ENCODE peak calls at places on chromosomes 12 and 14, in five cellular contexts. F, Y, K, X and Z are unnamed samples.

GRCh38 chr14:78023112-78023511 is 147.1 kb upstream of the NRXN3 start:
- DNase-seq in F (no peak), Y (no peak), K (no peak), X (no peak), Z (no peak)

GRCh38 chr12:106957617-106958016 is 1.9 kb downstream of the TMEM263 start:
- DNase-seq in F (no peak), Y (no peak), K (no peak), X (no peak), Z (no peak)

GRCh38 chr14:83425138-83425537 is 1891.5 kb upstream of the SEL1L start:
- DNase-seq in F (no peak), Y (no peak), K (no peak), X (no peak), Z (no peak)

GRCh38 chr12:100959481-100959880 is 164.9 kb downstream of the ANO4 start:
- DNase-seq in F (no peak), Y (no peak), K (no peak), X (no peak), Z (no peak)

GRCh38 chr14:28813810-28814209 is 47.2 kb downstream of the FOXG1 start:
- DNase-seq in F (no peak), Y (no peak), K (no peak), X (no peak), Z (no peak)

GRCh38 chr14:69261761-69262331 is 1.9 kb downstream of the GALNT16 start:
- DNase-seq in F (no peak), Y (no peak), K (peak), X (peak), Z (peak)

GRCh38 chr12:131904346-131904745 is 9.9 kb downstream of the ULK1 start:
- DNase-seq in F (no peak), Y (no peak), K (no peak), X (no peak), Z (no peak)

GRCh38 chr14:55715889-55716288 is 135.9 kb downstream of the KTN1 start:
- DNase-seq in F (no peak), Y (no peak), K (no peak), X (peak), Z (no peak)

GRCh38 chr12:119693511-119693910 is 25.6 kb downstream of the PRKAB1 start:
- DNase-seq in F (no peak), Y (no peak), K (no peak), X (no peak), Z (no peak)

GRCh38 chr12:15662303-15662980 is 126.7 kb downstream of the EPS8 start:
- DNase-seq in F (no peak), Y (no peak), K (no peak), X (no peak), Z (no peak)

GRCh38 chr14:30874999-30875787 is 834 bp downstream of the COCH start:
- DNase-seq in F (no peak), Y (no peak), K (no peak), X (no peak), Z (peak)

GRCh38 chr12:132196038-132196872 is 52.0 kb downstream of the NOC4L start:
- DNase-seq in F (no peak), Y (no peak), K (no peak), X (no peak), Z (no peak)

GRCh38 chr12:111409403-111410228 is 3.9 kb downstream of the SH2B3 start:
- DNase-seq in F (peak), Y (peak), K (peak), X (peak), Z (no peak)

GRCh38 chr12:2580821-2581220 is 213.9 kb upstream of the FKBP4 start:
- DNase-seq in F (no peak), Y (no peak), K (no peak), X (no peak), Z (no peak)

GRCh38 chr12:78376257-78376656 is 488.3 kb upstream of the SYT1 start:
- DNase-seq in F (no peak), Y (no peak), K (no peak), X (no peak), Z (no peak)

GRCh38 chr14:77542349-77543239 is 44.0 kb upstream of the ISM2 start:
- DNase-seq in F (no peak), Y (no peak), K (no peak), X (no peak), Z (no peak)

GRCh38 chr12:64656429-64656828 is 46.1 kb downstream of the RASSF3 start:
- DNase-seq in F (peak), Y (no peak), K (no peak), X (no peak), Z (peak)

GRCh38 chr12:108823804-108824203 is 33.6 kb downstream of the SSH1 start:
- DNase-seq in F (no peak), Y (no peak), K (no peak), X (no peak), Z (no peak)

GRCh38 chr12:47164730-47165439 is 85.1 kb upstream of the AMIGO2 start:
- DNase-seq in F (no peak), Y (no peak), K (no peak), X (no peak), Z (no peak)

GRCh38 chr12:108840605-108841328 is 16.6 kb downstream of the SSH1 start:
- DNase-seq in F (no peak), Y (peak), K (no peak), X (no peak), Z (no peak)

GRCh38 chr12:466039-466438 is 6.3 kb downstream of the B4GALNT3 start:
- DNase-seq in F (no peak), Y (no peak), K (no peak), X (no peak), Z (no peak)

GRCh38 chr14:61774861-61775260 is 12.6 kb downstream of the SNAPC1 start:
- DNase-seq in F (no peak), Y (no peak), K (no peak), X (no peak), Z (no peak)

GRCh38 chr14:93318927-93319326 is 13.9 kb downstream of the BTBD7 start:
- DNase-seq in F (no peak), Y (no peak), K (peak), X (no peak), Z (no peak)

GRCh38 chr14:69625299-69626131 is 14.1 kb downstream of the SUSD6 start:
- DNase-seq in F (peak), Y (peak), K (no peak), X (peak), Z (no peak)

GRCh38 chr14:75016815-75017214 is 14.1 kb downstream of the EIF2B2 start:
- DNase-seq in F (no peak), Y (no peak), K (no peak), X (no peak), Z (no peak)

GRCh38 chr12:121467638-121468403 is 67.9 kb downstream of the RNF34 start:
- DNase-seq in F (no peak), Y (no peak), K (no peak), X (no peak), Z (peak)

GRCh38 chr12:124992874-124993567 is 424 bp upstream of the BRI3BP start:
- DNase-seq in F (peak), Y (peak), K (peak), X (peak), Z (peak)

GRCh38 chr14:76770521-76771431 is 9.5 kb downstream of the VASH1 start:
- DNase-seq in F (no peak), Y (no peak), K (no peak), X (peak), Z (no peak)

GRCh38 chr12:123141615-123142517 is 9.0 kb downstream of the PITPNM2 start:
- DNase-seq in F (peak), Y (no peak), K (no peak), X (peak), Z (peak)

GRCh38 chr14:21672116-21672515 is 1.5 kb downstream of the OR4E1 start:
- DNase-seq in F (no peak), Y (no peak), K (no peak), X (no peak), Z (no peak)

GRCh38 chr12:49190317-49190716 is 1.4 kb upstream of the TUBA1A start:
- DNase-seq in F (no peak), Y (no peak), K (peak), X (no peak), Z (no peak)

GRCh38 chr12:18422849-18423248 is 161.5 kb downstream of the PIK3C2G start:
- DNase-seq in F (no peak), Y (no peak), K (no peak), X (no peak), Z (no peak)

DNA sequence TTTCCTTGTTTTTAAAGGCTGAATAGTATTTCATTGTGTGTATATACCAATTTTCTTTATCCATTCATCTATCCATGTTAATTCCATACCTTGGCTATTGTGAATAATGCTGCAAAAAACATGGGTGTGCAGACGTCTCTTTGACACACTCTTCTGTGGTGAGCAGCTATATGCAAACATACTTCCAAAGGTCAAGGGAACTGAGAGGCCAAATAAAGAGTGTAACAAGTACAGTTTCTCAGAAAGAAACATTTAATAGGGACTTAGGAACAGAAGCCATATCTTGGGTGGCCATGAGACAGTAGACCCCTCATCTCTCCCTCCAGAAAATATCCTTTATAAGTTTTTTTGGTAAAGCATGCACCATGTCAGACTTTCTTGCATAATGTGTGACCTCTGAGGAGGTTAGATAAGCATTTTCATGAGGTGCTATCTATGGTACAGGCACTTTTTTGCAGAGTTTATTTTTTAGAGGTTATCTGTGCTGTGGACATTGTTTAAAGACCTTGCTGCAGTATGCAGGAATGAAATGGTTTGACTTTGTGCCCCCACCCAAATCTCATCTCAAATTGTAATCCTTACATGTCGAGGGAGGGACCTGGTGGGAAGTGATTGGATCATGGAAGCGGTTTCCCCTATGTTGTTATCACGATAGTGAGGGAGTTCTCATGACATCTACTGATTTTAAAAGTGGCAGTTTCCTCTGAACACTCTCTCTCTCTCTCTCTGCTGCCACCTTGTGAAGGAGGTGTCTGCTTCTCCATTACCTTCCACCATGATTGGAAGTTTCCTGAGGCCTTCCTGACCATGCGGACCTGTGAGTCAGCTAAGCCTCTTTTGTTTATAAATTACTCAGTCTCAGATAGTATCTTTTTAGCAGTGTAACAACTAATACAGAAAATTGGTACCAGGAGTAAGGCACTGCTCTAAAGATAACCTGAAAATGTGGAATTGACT is 1202.3 kb downstream of the GALC start:
- DNase-seq in F (no peak), Y (no peak), K (no peak), X (no peak), Z (no peak)
- TF ChIP-seq CTCF in F (no peak), Y (no peak), K (peak), X (no peak), Z (no peak)

GRCh38 chr12:118330421-118331018 is 42.2 kb downstream of the TAOK3 start:
- DNase-seq in F (no peak), Y (no peak), K (peak), X (no peak), Z (no peak)

GRCh38 chr12:118336123-118336522 is 36.6 kb downstream of the TAOK3 start:
- DNase-seq in F (no peak), Y (no peak), K (no peak), X (no peak), Z (no peak)

GRCh38 chr12:118334241-118334640 is 38.5 kb downstream of the TAOK3 start:
- DNase-seq in F (no peak), Y (no peak), K (no peak), X (no peak), Z (no peak)

GRCh38 chr12:118334939-118335567 is 37.7 kb downstream of the TAOK3 start:
- DNase-seq in F (no peak), Y (peak), K (no peak), X (no peak), Z (no peak)

GRCh38 chr12:118332511-118332910 is 40.2 kb downstream of the TAOK3 start:
- DNase-seq in F (no peak), Y (no peak), K (peak), X (no peak), Z (no peak)
- H3K4me3 ChIP-seq in F (no peak), Y (no peak), K (no peak), X (no peak), Z (no peak)

DNA sequence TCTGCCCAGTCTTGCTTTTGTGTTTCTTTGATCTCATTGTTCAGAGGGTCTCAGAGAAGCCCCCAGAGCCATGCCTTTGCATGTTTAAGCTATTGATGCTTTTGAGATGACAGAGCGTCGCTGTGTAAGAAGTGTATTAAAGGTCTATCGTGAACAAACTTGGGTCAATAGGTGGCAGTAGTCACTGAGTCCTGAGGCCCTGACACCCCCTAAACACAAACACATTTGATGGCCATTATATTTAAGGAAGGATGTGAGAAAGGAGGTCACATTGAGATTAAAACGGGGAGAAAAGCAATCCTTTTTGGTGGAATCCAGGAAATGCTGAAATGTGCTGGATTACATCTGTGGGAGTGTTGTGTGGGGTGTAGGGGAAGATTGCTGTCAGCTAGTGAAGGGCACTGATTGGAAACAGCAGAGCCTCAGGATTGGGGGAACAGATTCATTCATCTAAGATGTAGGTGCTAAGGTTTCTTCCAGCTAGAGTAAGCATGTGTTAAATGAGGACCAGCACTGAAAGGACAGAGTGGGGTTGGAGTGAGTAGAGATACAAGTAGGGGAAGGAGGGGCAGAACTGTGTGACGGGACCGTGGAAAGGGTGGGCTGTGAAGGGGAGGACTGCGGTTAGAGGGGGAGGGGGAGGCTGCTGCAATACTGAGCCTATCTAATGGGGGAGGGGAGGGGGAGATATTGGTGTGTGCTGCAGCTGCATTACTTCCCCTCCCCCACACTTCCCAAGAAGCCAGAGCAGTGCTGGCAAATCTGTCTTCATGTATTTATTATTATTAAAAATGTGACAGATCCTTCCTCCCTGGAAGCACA is 12.7 kb downstream of the NGDN start:
- DNase-seq in F (no peak), Y (no peak), K (peak), X (no peak), Z (no peak)
- TF ChIP-seq CTCF in F (no peak), Y (no peak), K (peak), X (no peak), Z (no peak)

DNA sequence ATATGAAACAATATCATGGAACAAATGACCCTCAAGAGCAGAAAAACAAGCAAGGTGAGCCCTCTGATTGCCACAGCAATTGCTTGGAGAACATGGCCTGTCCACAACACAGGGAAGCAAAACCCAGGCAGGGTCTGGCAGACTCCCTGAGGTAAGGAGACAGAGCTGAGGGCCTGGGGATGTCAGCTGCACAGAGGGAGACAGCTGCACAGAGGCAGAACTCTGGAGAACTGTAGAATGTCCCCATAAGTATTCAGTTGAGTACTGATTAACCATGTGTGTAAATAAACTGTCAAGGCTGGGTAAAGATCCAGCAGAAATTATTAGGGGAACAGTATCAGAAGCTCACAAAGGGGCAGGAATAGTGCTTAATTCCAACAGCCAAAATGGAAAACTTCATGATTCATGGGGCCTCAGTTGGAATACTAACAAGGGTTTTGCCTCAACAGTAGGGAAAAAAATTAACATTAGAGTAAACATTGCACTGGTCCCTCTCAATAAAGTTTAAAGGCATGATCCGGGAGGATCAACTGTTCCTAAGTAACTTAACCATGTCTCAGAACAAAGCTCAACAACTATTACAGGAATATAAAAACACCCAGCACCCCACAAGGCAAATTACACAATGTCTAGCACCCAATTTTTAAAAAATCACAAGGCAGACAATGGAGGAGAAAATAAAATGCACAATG is 201.4 kb upstream of the RASSF8 start:
- DNase-seq in F (no peak), Y (no peak), K (no peak), X (no peak), Z (peak)
- H3K4me3 ChIP-seq in F (no peak), Y (no peak), K (no peak), X (no peak), Z (no peak)

GRCh38 chr14:35107866-35108265 is 13.9 kb downstream of the PPP2R3C start:
- DNase-seq in F (no peak), Y (no peak), K (no peak), X (no peak), Z (no peak)
- TF ChIP-seq CTCF in F (no peak), Y (no peak), K (no peak), X (no peak), Z (no peak)

GRCh38 chr14:104866451-104867370 is 1.6 kb downstream of the CEP170B start:
- DNase-seq in F (no peak), Y (peak), K (no peak), X (peak), Z (no peak)
- H3K4me3 ChIP-seq in F (peak), Y (peak), K (no peak), X (peak), Z (peak)

GRCh38 chr14:80865565-80865964 is 76.0 kb downstream of the CEP128 start:
- DNase-seq in F (no peak), Y (no peak), K (no peak), X (no peak), Z (no peak)

GRCh38 chr14:80867798-80868197 is 73.7 kb downstream of the CEP128 start:
- DNase-seq in F (no peak), Y (no peak), K (no peak), X (no peak), Z (no peak)

GRCh38 chr14:80867091-80867490 is 74.4 kb downstream of the CEP128 start:
- DNase-seq in F (no peak), Y (no peak), K (no peak), X (no peak), Z (no peak)

DNA sequence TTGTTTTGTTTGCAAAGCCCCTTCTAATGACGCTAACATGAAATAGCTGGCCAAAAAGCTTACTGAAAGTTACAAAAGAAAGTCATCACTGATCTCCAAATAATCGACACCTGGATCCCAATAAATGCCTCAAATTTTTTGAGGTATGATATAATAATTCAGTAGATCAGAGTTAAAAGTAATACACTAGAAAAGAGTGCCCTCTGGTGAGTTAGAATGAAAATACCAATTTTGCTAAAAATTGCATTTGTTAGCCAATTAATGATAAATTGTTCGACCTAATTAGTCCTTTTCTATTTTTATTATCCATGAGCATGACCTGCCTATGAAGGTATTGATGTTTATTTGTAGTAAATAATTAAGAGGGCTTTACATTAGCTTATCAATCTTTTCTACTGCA is 78.6 kb downstream of the CEP128 start:
- DNase-seq in F (no peak), Y (no peak), K (no peak), X (no peak), Z (no peak)
- TF ChIP-seq CTCF in F (no peak), Y (no peak), K (peak), X (no peak), Z (no peak)

GRCh38 chr14:50792058-50792477 is 38.9 kb downstream of the NIN start:
- DNase-seq in F (no peak), Y (no peak), K (no peak), X (no peak), Z (no peak)
- H3K4me3 ChIP-seq in F (no peak), Y (no peak), K (no peak), X (no peak), Z (no peak)

GRCh38 chr12:7001921-7002591 is 16.2 kb downstream of the LPCAT3 start:
- DNase-seq in F (no peak), Y (no peak), K (no peak), X (no peak), Z (no peak)
- TF ChIP-seq CTCF in F (no peak), Y (no peak), K (no peak), X (no peak), Z (no peak)